ENCODE peak calls at places on chromosomes 4 and X, in seven cellular contexts. X is A549, R is GM23338, Q is HCT116, V is SK-N-SH, E is K562, B is GM12878. T is an unnamed sample.

GRCh38 chr4:178142724-178143123 is 700.5 kb upstream of the AGA start:
- DNase-seq in V (no peak), R (no peak), Q (no peak), X (no peak), E (no peak), B (no peak), T (no peak)

GRCh38 chrX:134101636-134102035 is 116.2 kb upstream of the GPC3 start:
- DNase-seq in Q (no peak), V (no peak), E (no peak), R (no peak), X (no peak), B (no peak), T (no peak)

GRCh38 chr4:130395871-130396270 is 1299.9 kb downstream of the C4orf33 start:
- DNase-seq in B (no peak), X (no peak), E (no peak), R (no peak), V (no peak), Q (no peak), T (no peak)

GRCh38 chr4:168480991-168481588 is 798 bp upstream of the DDX60L start:
- DNase-seq in E (peak; percentile 12), Q (peak; percentile 70), R (no peak), B (peak; percentile 16), X (peak; percentile 54), V (peak; percentile 10), T (peak; percentile 52)

GRCh38 chr4:139312552-139313332 is 10.5 kb upstream of the NDUFC1 start:
- DNase-seq in E (no peak), B (no peak), V (no peak), R (no peak), X (no peak), Q (no peak), T (no peak)

GRCh38 chr4:167021545-167022155 is 212.6 kb downstream of the SPOCK3 start:
- DNase-seq in V (peak; percentile 12), Q (peak; percentile 66), E (peak; percentile 22), X (no peak), B (peak; percentile 30), R (peak; percentile 81), T (peak; percentile 43)

GRCh38 chrX:55754861-55755294 is 37.3 kb downstream of the RRAGB start:
- DNase-seq in X (no peak), B (peak; percentile 64), R (no peak), E (no peak), V (no peak), Q (no peak), T (no peak)

GRCh38 chrX:116749943-116750342 is 287.2 kb upstream of the CT83 start:
- DNase-seq in Q (no peak), B (no peak), E (no peak), X (no peak), V (no peak), R (no peak), T (no peak)

GRCh38 chr4:174255374-174255773 is 28.1 kb downstream of the FBXO8 start:
- DNase-seq in B (no peak), R (no peak), E (no peak), Q (no peak), V (no peak), X (no peak), T (no peak)

GRCh38 chr4:148311493-148311892 is 130.7 kb downstream of the NR3C2 start:
- DNase-seq in E (no peak), X (no peak), R (no peak), V (no peak), Q (no peak), B (no peak), T (no peak)

DNA sequence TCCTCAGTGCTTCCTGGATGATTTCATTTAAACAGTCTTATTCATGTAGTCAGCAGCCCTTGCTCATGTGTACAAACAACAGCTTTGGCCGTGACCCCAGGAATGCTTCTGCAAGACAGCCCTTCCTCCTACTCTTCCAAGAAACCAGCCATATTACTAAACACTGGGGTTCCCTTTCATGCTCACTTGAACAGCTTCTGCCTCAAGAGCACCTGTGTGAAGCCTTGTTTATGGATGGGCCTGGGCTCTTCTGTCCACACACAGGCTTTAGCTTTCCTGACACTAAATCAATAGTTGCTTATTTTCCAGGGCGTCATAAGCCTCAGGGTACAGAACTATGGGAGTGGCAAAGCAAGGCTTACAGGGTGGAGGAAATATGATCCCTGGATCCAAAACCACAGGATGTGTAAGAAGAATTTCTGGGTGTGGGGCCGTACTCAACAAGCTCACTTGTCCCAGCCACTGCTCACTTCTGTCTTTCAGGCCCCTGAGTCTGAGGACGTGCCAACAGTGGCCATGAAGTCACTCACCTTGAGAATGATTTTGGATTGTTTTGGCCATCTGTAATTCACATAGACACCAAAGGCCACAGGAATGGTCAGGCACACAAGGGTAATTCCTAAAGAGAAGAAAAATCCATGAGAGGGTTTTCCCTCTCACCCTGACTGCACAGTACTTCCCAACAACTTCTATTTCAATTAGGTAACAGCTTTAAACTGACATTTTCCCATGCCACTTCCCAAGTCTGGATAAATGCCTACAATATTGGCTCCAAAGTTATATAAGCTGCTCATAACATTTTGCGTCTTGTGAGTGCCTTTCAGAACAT is 17.7 kb downstream of the SLC10A6 start:
- DNase-seq in B (no peak), R (no peak), V (no peak), Q (peak; percentile 70), E (no peak), X (peak; percentile 6), T (no peak)
- TF ChIP-seq REST in B (no peak), R (no peak), V (no peak), Q (no peak), E (no peak), X (no peak), T (no peak)

GRCh38 chrX:10660171-10660570 is 39.8 kb upstream of the MID1 start:
- DNase-seq in R (peak; percentile 69), V (no peak), Q (no peak), X (no peak), E (no peak), B (no peak), T (no peak)
- H3K27ac ChIP-seq in R (peak overlapping the region; percentile 48), V (no peak overlapping the region), Q (no peak overlapping the region), X (no peak overlapping the region), E (no peak overlapping the region), B (no peak overlapping the region), T (no peak overlapping the region)

GRCh38 chrX:47482512-47483309 is at the start of gene ZNF41:
- DNase-seq in B (peak; percentile 64), E (peak; percentile 86), Q (peak; percentile 74), R (peak; percentile 80), X (peak; percentile 86), V (peak; percentile 82), T (peak; percentile 74)

GRCh38 chrX:47481160-47481559 is 1.9 kb downstream of the ZNF41 start:
- DNase-seq in E (no peak), Q (no peak), R (no peak), V (no peak), B (no peak), X (no peak), T (no peak)

GRCh38 chrX:47484885-47485284 is 1.9 kb upstream of the ZNF41 start:
- DNase-seq in Q (no peak), E (no peak), V (no peak), X (no peak), B (no peak), R (no peak), T (no peak)

GRCh38 chrX:47483310-47484268 is 567 bp upstream of the ZNF41 start:
- DNase-seq in R (peak; percentile 22), B (no peak), Q (no peak), X (no peak), V (peak; percentile 49), E (no peak), T (no peak)

GRCh38 chrX:47482065-47482511 is 934 bp downstream of the ZNF41 start:
- DNase-seq in E (no peak), B (no peak), R (no peak), V (peak; percentile 18), Q (no peak), X (no peak), T (no peak)
- H3K4me3 ChIP-seq in E (peak overlapping the region; percentile 52), B (peak overlapping the region; percentile 66), R (peak overlapping the region; percentile 67), V (peak overlapping the region; percentile 66), Q (peak overlapping the region; percentile 60), X (peak overlapping the region; percentile 84), T (peak overlapping the region; percentile 63)

GRCh38 chr4:8281519-8282133 is 12.1 kb downstream of the HTRA3 start:
- DNase-seq in X (no peak), B (no peak), V (no peak), R (no peak), Q (no peak), E (no peak), T (no peak)
- TF ChIP-seq REST in X (no peak), B (no peak), V (no peak), R (no peak), Q (no peak), E (no peak), T (no peak)

DNA sequence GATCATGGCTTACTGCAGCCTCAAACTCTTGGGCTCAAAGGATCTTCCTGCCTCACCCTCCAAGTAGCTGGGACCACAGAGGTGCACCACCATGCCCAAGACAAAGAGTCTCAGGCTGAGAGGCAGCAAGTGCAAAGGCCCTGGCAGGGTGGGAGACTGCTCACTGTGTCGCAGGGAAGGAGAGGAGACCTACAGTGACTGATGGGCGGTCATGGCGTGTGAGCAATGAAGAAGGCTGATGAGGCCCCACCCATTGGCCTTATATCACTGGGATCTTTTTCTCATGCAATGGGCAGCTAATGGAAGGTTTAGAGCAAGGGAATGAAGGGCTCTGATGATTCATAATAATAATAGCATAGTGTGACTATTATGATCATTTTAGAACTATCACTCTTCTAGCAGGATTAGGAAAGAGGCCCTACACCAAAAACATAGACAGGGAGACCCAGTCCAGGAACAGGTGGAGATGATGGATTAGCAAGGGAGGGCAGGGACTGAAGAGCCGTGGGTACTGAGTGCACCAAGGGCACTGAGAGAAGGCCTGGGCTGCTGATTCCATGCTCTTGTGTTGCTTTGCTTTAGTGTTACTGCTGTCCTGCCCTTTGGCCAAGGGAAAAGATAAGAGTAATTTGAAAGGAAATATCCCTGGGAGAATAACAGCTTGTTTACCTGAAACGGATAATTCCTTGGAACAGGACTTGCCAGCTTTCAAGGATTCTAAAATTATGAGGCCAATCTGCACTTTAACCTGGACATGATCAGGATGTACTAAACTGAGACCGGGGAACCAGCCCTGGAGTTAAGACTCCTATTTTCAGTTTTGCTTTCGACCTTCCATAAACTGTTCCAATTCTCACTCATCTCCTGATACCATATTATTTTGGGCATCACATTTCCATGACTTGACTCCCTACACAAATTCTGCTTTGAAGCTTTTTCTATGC is 20.6 kb downstream of the FAM9C start:
- DNase-seq in B (no peak), X (no peak), Q (no peak), R (no peak), V (no peak), E (no peak), T (no peak)
- H3K27ac ChIP-seq in B (peak overlapping the region; percentile 33), X (peak overlapping the region; percentile 64), Q (no peak overlapping the region), R (no peak overlapping the region), V (peak overlapping the region; percentile 62), E (no peak overlapping the region), T (no peak overlapping the region)

DNA sequence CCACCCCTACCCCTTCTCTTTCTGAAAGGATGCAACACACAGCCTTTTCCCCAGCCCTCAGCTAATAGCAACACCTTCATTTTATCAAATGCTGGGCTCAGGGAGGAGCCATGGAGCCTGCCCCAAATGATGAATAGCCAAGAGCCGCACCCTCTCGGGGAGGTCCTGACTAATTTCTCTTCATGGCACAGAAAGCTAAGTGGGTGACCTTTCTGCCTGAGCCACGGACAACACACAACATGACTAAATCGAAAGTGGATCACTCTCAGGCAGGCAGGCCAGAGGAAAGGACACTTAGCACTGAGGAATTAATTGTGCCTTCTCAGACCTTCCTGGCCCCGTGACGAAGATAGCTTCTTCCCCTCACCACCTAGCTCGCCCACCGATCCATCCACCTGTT is 165.1 kb upstream of the RAI2 start:
- DNase-seq in X (no peak), E (no peak), B (no peak), Q (no peak), R (no peak), V (no peak), T (no peak)
- H3K4me3 ChIP-seq in X (no peak overlapping the region), E (no peak overlapping the region), B (no peak overlapping the region), Q (no peak overlapping the region), R (no peak overlapping the region), V (no peak overlapping the region), T (no peak overlapping the region)